ENCODE peak calls at places on chromosomes 4 and X, in four cellular contexts. M is A549, K is H1, A is K562. U is an unnamed sample.

GRCh38 chr4:98260579-98261290 is 449 bp upstream of the RAP1GDS1 start:
- DNase-seq in M (peak; percentile 82), K (peak; percentile 85), A (peak; percentile 96), U (peak; percentile 96)

GRCh38 chr4:37889849-37890500 is 909 bp upstream of the TBC1D1 start:
- DNase-seq in M (no peak), K (peak; percentile 58), A (no peak), U (peak; percentile 1)

GRCh38 chr4:147550626-147551250 is 66.5 kb upstream of the TMEM184C start:
- DNase-seq in A (no peak), M (no peak), K (no peak), U (peak; percentile 95)

GRCh38 chr4:152454398-152455011 is 81.4 kb downstream of the FBXW7 start:
- DNase-seq in K (no peak), A (peak; percentile 6), M (peak; percentile 10), U (peak; percentile 46)

GRCh38 chrX:68249401-68249831 is 183.9 kb downstream of the OPHN1 start:
- DNase-seq in K (no peak), A (no peak), M (no peak), U (no peak)

GRCh38 chr4:28788929-28789490 is 1928.4 kb downstream of the STIM2 start:
- DNase-seq in M (no peak), A (no peak), K (no peak), U (no peak)

GRCh38 chr4:175536852-175537453 is 275.1 kb downstream of the GPM6A start:
- DNase-seq in A (peak; percentile 30), M (peak; percentile 26), K (no peak), U (peak; percentile 62)

GRCh38 chrX:122739770-122740169 is 444.3 kb upstream of the GRIA3 start:
- DNase-seq in M (no peak), K (no peak), A (no peak), U (no peak)

GRCh38 chrX:77785400-77785745 is 643 bp downstream of the ATRX start:
- DNase-seq in M (peak; percentile 28), K (no peak), A (peak; percentile 46), U (peak; percentile 8)

GRCh38 chrX:3181846-3182245 is 140.6 kb downstream of the ARSF start:
- DNase-seq in M (no peak), A (no peak), K (no peak), U (no peak)

GRCh38 chrX:130184857-130185256 is 13.1 kb downstream of the RAB33A start:
- DNase-seq in A (no peak), K (no peak), M (no peak), U (no peak)
- TF ChIP-seq MAFK in A (no peak), K (no peak), M (no peak), U (no peak)

DNA sequence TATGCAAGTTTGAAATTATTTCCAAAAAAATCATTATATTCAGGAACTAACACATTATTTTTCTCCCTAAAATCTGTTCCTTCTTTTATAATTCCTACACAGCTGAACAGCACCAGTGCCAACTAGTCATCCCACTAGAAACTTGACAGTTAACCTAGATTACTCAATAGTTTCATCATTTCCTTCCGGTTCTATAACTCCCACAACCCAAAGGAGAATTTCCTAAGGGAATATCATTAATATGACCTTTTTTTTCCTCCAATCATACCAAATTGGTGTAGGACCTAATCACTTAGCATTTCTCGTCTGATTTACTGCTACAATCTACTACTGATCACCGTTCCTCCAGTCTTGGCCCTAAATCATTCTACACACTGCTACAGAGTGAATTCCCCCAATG is 45.9 kb downstream of the WDFY3 start:
- DNase-seq in K (no peak), A (no peak), M (no peak), U (peak; percentile 78)
- TF ChIP-seq MAFK in K (no peak), A (no peak), M (no peak), U (no peak)

DNA sequence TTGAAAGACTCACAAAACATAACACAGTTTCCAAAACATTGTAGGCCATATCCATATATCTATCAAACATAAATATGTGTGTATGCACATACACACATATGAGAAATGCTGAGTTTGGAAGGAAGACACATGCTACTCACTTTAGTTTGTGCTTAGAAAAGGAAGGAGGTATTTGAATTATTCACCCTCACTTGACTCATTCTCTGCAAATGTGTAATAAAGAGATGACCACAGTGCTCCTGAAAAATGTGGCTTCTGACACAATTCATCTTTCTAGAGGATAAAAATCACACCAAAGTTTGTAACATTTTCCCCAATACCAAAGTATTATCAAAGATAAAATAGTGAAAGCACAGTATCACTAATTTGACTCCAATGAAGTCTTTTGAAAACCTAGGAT is 950.1 kb downstream of the FAT4 start:
- DNase-seq in K (no peak), M (no peak), A (no peak), U (peak; percentile 59)
- TF ChIP-seq MAFK in K (no peak), M (no peak), A (no peak), U (peak; percentile 25)

GRCh38 chr4:80097395-80098177 is 24.6 kb upstream of the ANTXR2 start:
- DNase-seq in K (no peak), M (no peak), A (peak; percentile 68), U (peak; percentile 83)
- TF ChIP-seq MAFK in K (no peak), M (no peak), A (no peak), U (no peak)

GRCh38 chr4:75180217-75180616 is 247.3 kb downstream of the PARM1 start:
- DNase-seq in A (no peak), K (no peak), M (no peak), U (no peak)

GRCh38 chr4:75179510-75179909 is 246.6 kb downstream of the PARM1 start:
- DNase-seq in K (no peak), A (no peak), M (no peak), U (no peak)

GRCh38 chr4:75180790-75181776 is 248.2 kb downstream of the PARM1 start:
- DNase-seq in A (peak; percentile 24), K (no peak), M (no peak), U (no peak)
- TF ChIP-seq MAFK in A (no peak), K (no peak), M (no peak), U (no peak)

GRCh38 chrX:47586043-47586787 is 4.0 kb downstream of the TIMP1 start:
- DNase-seq in K (no peak), M (no peak), A (no peak), U (no peak)

GRCh38 chrX:47587906-47588735 is 5.9 kb downstream of the TIMP1 start:
- DNase-seq in K (no peak), M (no peak), A (peak; percentile 35), U (no peak)

GRCh38 chrX:47585273-47585672 is 3.0 kb downstream of the TIMP1 start:
- DNase-seq in K (no peak), M (no peak), A (no peak), U (no peak)

GRCh38 chrX:47584714-47585113 is 2.5 kb downstream of the TIMP1 start:
- DNase-seq in K (no peak), M (no peak), A (no peak), U (no peak)

DNA sequence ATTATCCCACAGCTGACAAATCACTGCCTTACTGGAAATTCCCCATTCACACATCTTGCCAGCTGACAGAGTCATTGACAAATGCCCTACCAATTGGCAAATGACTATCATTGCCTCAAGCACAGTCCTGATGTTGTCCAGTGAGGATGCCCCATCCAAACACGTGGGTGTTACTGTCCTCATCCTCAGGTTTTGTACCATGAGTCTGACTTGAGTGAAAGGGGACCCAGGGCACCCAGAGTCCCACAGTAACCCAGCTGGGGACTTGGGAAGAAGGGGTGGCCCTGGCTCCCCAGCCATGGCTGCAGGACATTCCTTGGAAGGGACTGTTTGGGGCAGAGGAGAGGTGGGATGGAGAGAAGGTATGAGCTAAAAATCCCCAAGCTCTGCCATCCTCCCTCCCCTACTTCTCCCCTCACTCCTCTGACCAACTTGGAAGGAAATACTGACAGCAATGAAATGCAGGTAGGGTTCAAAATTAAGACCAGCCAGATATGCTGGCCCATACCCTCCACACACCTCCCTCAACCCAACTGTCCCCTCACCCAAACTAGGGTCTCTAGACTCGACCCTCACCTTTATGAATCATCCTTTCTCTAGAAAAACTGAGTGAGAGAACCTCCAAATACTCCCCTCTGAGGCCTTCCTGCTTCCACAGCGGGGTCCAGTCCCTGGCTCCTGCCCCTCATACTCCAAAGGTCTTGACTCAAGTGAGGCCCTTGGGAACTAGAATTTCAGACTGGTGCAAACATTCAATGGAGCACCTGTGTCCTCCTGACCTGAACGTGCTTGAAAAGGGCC is 5.1 kb downstream of the TIMP1 start:
- DNase-seq in M (no peak), A (no peak), K (no peak), U (peak; percentile 27)
- TF ChIP-seq MAFK in M (no peak), A (no peak), K (no peak), U (no peak)

GRCh38 chr4:107809236-107809635 is 15.5 kb upstream of the SGMS2 start:
- DNase-seq in M (no peak), A (no peak), K (no peak), U (no peak)

GRCh38 chr4:107818301-107818910 is 6.3 kb upstream of the SGMS2 start:
- DNase-seq in M (no peak), K (no peak), A (no peak), U (no peak)

GRCh38 chr4:107814758-107815552 is 9.8 kb upstream of the SGMS2 start:
- DNase-seq in M (no peak), K (no peak), A (no peak), U (no peak)
- TF ChIP-seq MAFK in M (no peak), K (no peak), A (no peak), U (no peak)

DNA sequence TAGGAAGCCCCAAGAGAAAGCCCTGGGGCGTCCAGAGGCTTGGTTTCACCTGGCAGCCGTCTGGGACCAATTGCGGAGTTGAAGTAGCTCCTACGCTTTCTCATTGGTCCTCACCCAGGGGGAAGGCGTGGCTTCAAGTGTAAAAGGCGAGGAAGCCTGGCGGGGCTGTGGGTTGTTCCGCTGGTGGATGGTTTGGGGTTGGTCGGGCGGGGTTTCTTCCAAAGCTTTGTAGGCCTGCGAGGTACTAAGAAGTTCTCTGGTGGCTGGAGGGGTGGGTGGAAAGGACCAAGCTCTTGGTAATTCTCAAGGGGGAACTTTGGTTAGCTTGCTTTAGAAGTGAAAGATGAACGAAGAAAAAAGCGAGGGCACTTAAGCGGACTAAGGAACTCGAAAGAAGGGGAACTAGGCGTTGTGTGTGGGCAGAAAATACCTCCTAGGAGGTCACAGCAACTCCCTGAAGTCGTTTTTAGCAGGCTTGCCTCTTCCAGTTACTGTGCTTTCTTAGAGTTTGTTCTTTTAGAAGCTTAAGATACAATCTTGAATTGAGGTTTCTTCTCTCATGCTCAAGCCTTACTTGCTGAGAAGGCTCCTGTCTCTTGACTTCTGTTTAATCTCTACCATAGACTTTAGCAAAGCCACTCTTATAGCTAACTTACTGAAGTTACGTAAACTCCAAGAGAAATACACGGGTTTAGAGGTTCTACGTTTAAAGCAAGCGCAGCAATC is 36.7 kb downstream of the CCNG2 start:
- DNase-seq in K (peak; percentile 80), M (no peak), A (peak; percentile 54), U (no peak)
- TF ChIP-seq MAFK in K (no peak), M (no peak), A (no peak), U (no peak)

GRCh38 chr4:40672528-40673522 is 43.2 kb upstream of the RBM47 start:
- DNase-seq in K (no peak), A (peak; percentile 36), M (peak; percentile 83), U (peak; percentile 99)
- TF ChIP-seq MAFK in K (peak; percentile 92), A (peak; percentile 87), M (peak; percentile 100), U (peak; percentile 76)

U was measured in IMR-90.